ENCODE peak calls at places on chromosomes 2 and 18, in four cellular contexts. L is AG04450; D is mucosa of descending colon; R is activated CD4-positive, alpha-beta T cell treated with anti-CD3 and anti-CD28 coated beads for 48 hours. O is an unnamed sample.

GRCh38 chr2:109699646-109700045 is 85.5 kb downstream of the SOWAHC start:
- DNase-seq in D (peak; percentile 68), L (no peak), R (no peak), O (no peak)

GRCh38 chr2:32864761-32865160 is 82.0 kb upstream of the LTBP1 start:
- DNase-seq in R (no peak), L (peak; percentile 82), D (no peak), O (peak; percentile 82)

GRCh38 chr18:45910405-45911023 is 56.6 kb downstream of the EPG5 start:
- DNase-seq in D (peak; percentile 57), L (peak; percentile 13), R (peak; percentile 78), O (peak; percentile 12)

GRCh38 chr2:108983610-108984009 is 5.4 kb downstream of the EDAR start:
- DNase-seq in L (no peak), D (no peak), R (no peak), O (no peak)

GRCh38 chr2:120429586-120430500 is 83.9 kb downstream of the INHBB start:
- DNase-seq in L (no peak), R (no peak), D (no peak), O (no peak)

GRCh38 chr2:95272299-95272751 is 1.9 kb upstream of the PROM2 start:
- DNase-seq in R (no peak), L (no peak), D (peak; percentile 0), O (no peak)

GRCh38 chr2:38626326-38627031 is 23.8 kb upstream of the HNRNPLL start:
- DNase-seq in R (no peak), L (no peak), D (peak; percentile 30), O (no peak)

GRCh38 chr2:151637284-151637781 is 96.9 kb downstream of the NEB start:
- DNase-seq in L (no peak), R (peak; percentile 55), D (peak; percentile 12), O (no peak)

GRCh38 chr2:201369762-201370161 is 12.6 kb upstream of the FLACC1 start:
- DNase-seq in D (no peak), L (no peak), R (no peak), O (no peak)

GRCh38 chr2:173151671-173152398 is 76.2 kb downstream of the MAP3K20 start:
- DNase-seq in R (no peak), L (no peak), D (no peak), O (peak; percentile 91)

GRCh38 chr2:162333968-162334367 is 10.0 kb upstream of the GCA start:
- DNase-seq in R (no peak), L (no peak), D (peak; percentile 82), O (peak; percentile 36)

GRCh38 chr18:3498705-3499451 is 48.9 kb downstream of the TGIF1 start:
- DNase-seq in D (peak; percentile 34), R (peak; percentile 28), L (no peak), O (no peak)

GRCh38 chr2:217429981-217430500 is 570.2 kb upstream of the TNP1 start:
- DNase-seq in D (no peak), L (peak; percentile 36), R (no peak), O (peak; percentile 50)

GRCh38 chr2:70190086-70190412 is 770 bp downstream of the C2orf42 start:
- DNase-seq in D (no peak), L (no peak), R (peak; percentile 66), O (no peak)

GRCh38 chr18:14908541-14908940 is 160.6 kb downstream of the ANKRD30B start:
- DNase-seq in D (no peak), R (no peak), L (no peak), O (no peak)

GRCh38 chr18:36153203-36153602 is 23.5 kb downstream of the ELP2 start:
- DNase-seq in L (peak; percentile 77), R (no peak), D (no peak), O (peak; percentile 96)

GRCh38 chr2:16649353-16650286 is 16.0 kb downstream of the CYRIA start:
- DNase-seq in L (no peak), D (no peak), R (peak; percentile 22), O (no peak)

GRCh38 chr2:73418343-73418742 is 32.7 kb downstream of the ALMS1 start:
- DNase-seq in R (no peak), D (peak; percentile 33), L (peak; percentile 65), O (peak; percentile 67)

GRCh38 chr2:160073284-160073888 is 11.0 kb upstream of the PLA2R1 start:
- DNase-seq in D (no peak), L (no peak), R (no peak), O (peak; percentile 40)

GRCh38 chr18:22241806-22242440 is 72.5 kb downstream of the GATA6 start:
- DNase-seq in D (peak; percentile 57), R (no peak), L (no peak), O (no peak)

GRCh38 chr2:19785432-19785831 is 116.4 kb downstream of the TTC32 start:
- DNase-seq in D (no peak), R (no peak), L (no peak), O (peak; percentile 83)

GRCh38 chr2:223797073-223797472 is 40.3 kb downstream of the AP1S3 start:
- DNase-seq in D (no peak), R (no peak), L (no peak), O (no peak)

GRCh38 chr18:644395-645004 is 13.0 kb upstream of the TYMS start:
- DNase-seq in R (peak; percentile 23), D (no peak), L (no peak), O (no peak)

GRCh38 chr2:3432067-3432466 is 52.6 kb downstream of the TRAPPC12 start:
- DNase-seq in D (no peak), R (no peak), L (no peak), O (peak; percentile 1)

GRCh38 chr18:58990720-58991119 is 126.0 kb downstream of the ZNF532 start:
- DNase-seq in D (no peak), R (no peak), L (no peak), O (no peak)

GRCh38 chr2:48448274-48449061 is 81.5 kb upstream of the STON1 start:
- DNase-seq in D (no peak), L (peak; percentile 23), R (no peak), O (peak; percentile 87)

GRCh38 chr2:155223781-155224406 is 525.4 kb downstream of the KCNJ3 start:
- DNase-seq in D (peak; percentile 27), L (no peak), R (no peak), O (no peak)

GRCh38 chr2:48545244-48545643 is 15.3 kb downstream of the STON1 start:
- DNase-seq in L (no peak), R (no peak), D (no peak), O (no peak)

GRCh38 chr2:200185575-200186103 is 120.9 kb upstream of the SPATS2L start:
- DNase-seq in L (no peak), R (no peak), D (no peak), O (no peak)

GRCh38 chr18:79736230-79736629 is 56.6 kb downstream of the CTDP1 start:
- DNase-seq in D (no peak), R (no peak), L (no peak), O (no peak)

GRCh38 chr2:159807183-159808037 is 9.4 kb upstream of the CD302 start:
- DNase-seq in L (no peak), D (peak; percentile 64), R (peak; percentile 33), O (peak; percentile 40)

O was measured in HCEC 1CT.